ENCODE peak calls at places on chromosomes 12 and 14, in four cellular contexts. W, N, I and T are unnamed samples.

GRCh38 chr14:49853572-49854375 is 1.2 kb upstream of the NEMF start:
- DNase-seq in W (peak), N (peak), I (peak), T (no peak)

GRCh38 chr14:104343690-104344640 is 205.6 kb downstream of the KIF26A start:
- DNase-seq in W (no peak), N (no peak), I (no peak), T (no peak)

GRCh38 chr14:68899033-68899603 is 80.0 kb downstream of the ACTN1 start:
- DNase-seq in W (no peak), N (no peak), I (no peak), T (no peak)

GRCh38 chr14:90583916-90584605 is 187.2 kb downstream of the CALM1 start:
- DNase-seq in W (no peak), N (no peak), I (no peak), T (no peak)

GRCh38 chr12:115149279-115149678 is 465.3 kb upstream of the TBX3 start:
- DNase-seq in W (no peak), N (no peak), I (no peak), T (no peak)

GRCh38 chr12:14824012-14824634 is 10.1 kb upstream of the SMCO3 start:
- DNase-seq in W (no peak), N (no peak), I (no peak), T (no peak)

GRCh38 chr12:26830783-26831601 is 2.0 kb downstream of the ITPR2 start:
- DNase-seq in W (no peak), N (no peak), I (peak), T (no peak)

GRCh38 chr14:38128640-38129039 is 79.1 kb upstream of the SSTR1 start:
- DNase-seq in W (no peak), N (no peak), I (no peak), T (no peak)

GRCh38 chr12:64459388-64460024 is 7.6 kb downstream of the TBK1 start:
- DNase-seq in W (no peak), N (no peak), I (no peak), T (no peak)

GRCh38 chr12:114434341-114434740 is 28.4 kb upstream of the TBX5 start:
- DNase-seq in W (no peak), N (no peak), I (no peak), T (no peak)

GRCh38 chr14:42490536-42490935 is 883.9 kb downstream of the LRFN5 start:
- DNase-seq in W (no peak), N (no peak), I (no peak), T (no peak)

GRCh38 chr12:65608319-65608916 is 215.9 kb upstream of the HMGA2 start:
- DNase-seq in W (no peak), N (no peak), I (no peak), T (no peak)

GRCh38 chr14:103551338-103551762 is 11.1 kb downstream of the BAG5 start:
- DNase-seq in W (no peak), N (no peak), I (no peak), T (no peak)

GRCh38 chr14:68609012-68609411 is 183.9 kb downstream of the ZFP36L1 start:
- DNase-seq in W (no peak), N (no peak), I (no peak), T (no peak)

GRCh38 chr14:72678360-72678759 is 215.5 kb downstream of the DPF3 start:
- DNase-seq in W (no peak), N (no peak), I (no peak), T (no peak)

GRCh38 chr12:122437656-122438121 is 15.2 kb upstream of the CLIP1 start:
- DNase-seq in W (no peak), N (no peak), I (no peak), T (no peak)

GRCh38 chr12:26823391-26823790 is 9.6 kb downstream of the ITPR2 start:
- DNase-seq in W (no peak), N (no peak), I (no peak), T (no peak)

GRCh38 chr12:81274619-81275018 is 196.7 kb downstream of the ACSS3 start:
- DNase-seq in W (no peak), N (no peak), I (no peak), T (no peak)

GRCh38 chr14:33964599-33965317 is 13.9 kb upstream of the EGLN3 start:
- DNase-seq in W (no peak), N (no peak), I (no peak), T (no peak)

GRCh38 chr14:71290960-71291466 is 383.8 kb downstream of the PCNX1 start:
- DNase-seq in W (peak), N (peak), I (peak), T (peak)

GRCh38 chr12:110846615-110847566 is at the start of gene CCDC63:
- DNase-seq in W (peak), N (peak), I (no peak), T (no peak)

GRCh38 chr14:73058923-73059311 is 583 bp downstream of the RBM25 start:
- DNase-seq in W (peak), N (no peak), I (peak), T (no peak)

GRCh38 chr14:51962678-51963077 is 26.7 kb upstream of the RTRAF start:
- DNase-seq in W (no peak), N (no peak), I (no peak), T (no peak)

GRCh38 chr12:27999521-27999920 is 27.0 kb upstream of the PTHLH start:
- DNase-seq in W (no peak), N (no peak), I (no peak), T (no peak)

GRCh38 chr14:36057452-36058142 is 118.9 kb downstream of the PTCSC3 start:
- DNase-seq in W (no peak), N (peak), I (no peak), T (no peak)

GRCh38 chr14:45868863-45869262 is 615.9 kb upstream of the MIS18BP1 start:
- DNase-seq in W (no peak), N (no peak), I (no peak), T (no peak)

GRCh38 chr14:88791629-88792571 is 853 bp downstream of the EML5 start:
- DNase-seq in W (peak), N (no peak), I (peak), T (no peak)

GRCh38 chr14:75069021-75069810 is at the start of gene ZC2HC1C:
- DNase-seq in W (peak), N (peak), I (peak), T (no peak)
- H3K4me3 ChIP-seq in W (peak), N (peak), I (peak), T (peak)

GRCh38 chr14:61716956-61717355 is 21.6 kb downstream of the HIF1A start:
- DNase-seq in W (no peak), N (no peak), I (no peak), T (no peak)
- H3K4me3 ChIP-seq in W (no peak), N (no peak), I (peak), T (no peak)

DNA sequence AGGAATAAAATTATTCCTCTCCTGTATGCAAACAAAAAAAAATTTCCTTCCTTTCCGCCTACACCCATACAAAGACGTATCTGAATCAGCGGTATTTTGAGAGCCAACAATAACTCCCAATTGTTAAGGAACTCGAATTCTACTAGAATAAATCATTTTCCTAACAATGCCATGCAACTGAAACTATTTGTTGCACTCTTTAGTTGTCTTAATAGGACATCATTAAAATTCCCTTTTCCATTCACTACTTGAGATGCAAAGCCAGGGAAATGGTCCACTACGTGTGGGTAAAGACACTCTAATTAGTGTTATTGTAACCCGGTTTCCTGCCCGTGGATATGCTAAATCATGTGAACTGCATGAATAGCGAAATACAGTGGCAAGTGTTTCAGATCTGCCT is 168.5 kb downstream of the PAWR start:
- DNase-seq in W (no peak), N (no peak), I (no peak), T (no peak)
- H3K4me3 ChIP-seq in W (no peak), N (no peak), I (no peak), T (no peak)

DNA sequence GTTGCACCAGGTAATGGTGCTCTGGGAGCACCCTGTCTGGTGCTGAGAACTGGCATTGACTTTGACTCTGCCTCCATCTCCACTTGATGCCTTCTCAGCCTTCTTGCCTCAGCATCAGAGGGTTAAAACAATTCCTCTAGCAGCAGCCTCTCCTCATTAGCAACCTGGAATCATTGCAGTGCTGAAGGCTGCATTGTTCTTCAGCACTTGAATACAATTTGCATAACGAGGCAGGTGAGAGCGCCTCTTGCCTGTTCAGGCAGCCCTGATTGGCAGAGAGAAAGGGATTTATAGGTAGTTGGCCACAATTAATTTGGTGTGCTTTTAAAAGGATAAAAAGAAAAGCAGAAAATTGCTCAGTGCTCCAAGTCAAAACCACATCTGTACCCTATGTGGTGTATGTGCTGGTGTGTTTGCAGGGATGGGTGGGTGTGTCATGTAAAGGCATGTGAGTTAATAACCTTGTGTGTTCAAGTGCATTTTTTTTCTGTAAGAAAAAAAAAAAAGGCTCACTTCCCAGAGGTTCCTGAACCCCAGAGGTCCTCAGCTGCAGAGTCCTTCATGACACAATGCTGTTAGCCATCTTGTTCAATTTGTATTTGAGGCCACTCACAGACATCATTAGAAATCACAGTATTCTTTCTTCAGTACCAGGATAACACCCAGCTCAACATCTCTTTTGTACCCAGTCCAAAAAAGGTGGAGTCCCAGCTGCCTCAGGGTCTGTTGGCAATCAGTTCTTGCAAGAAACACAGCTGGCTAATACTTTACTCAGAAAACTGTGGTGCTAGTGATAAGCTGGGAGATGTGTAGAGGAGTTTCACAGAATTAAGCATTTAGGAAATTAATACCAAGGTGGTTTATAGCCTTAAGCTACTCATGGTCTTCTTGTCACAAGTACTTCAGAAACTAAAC is 385.6 kb downstream of the GRIN2B start:
- DNase-seq in W (no peak), N (no peak), I (no peak), T (no peak)
- H3K4me3 ChIP-seq in W (no peak), N (no peak), I (no peak), T (no peak)

GRCh38 chr14:24368562-24369252 is 723 bp downstream of the NFATC4 start:
- DNase-seq in W (peak), N (no peak), I (peak), T (no peak)
- H3K4me3 ChIP-seq in W (peak), N (peak), I (peak), T (no peak)

DNA sequence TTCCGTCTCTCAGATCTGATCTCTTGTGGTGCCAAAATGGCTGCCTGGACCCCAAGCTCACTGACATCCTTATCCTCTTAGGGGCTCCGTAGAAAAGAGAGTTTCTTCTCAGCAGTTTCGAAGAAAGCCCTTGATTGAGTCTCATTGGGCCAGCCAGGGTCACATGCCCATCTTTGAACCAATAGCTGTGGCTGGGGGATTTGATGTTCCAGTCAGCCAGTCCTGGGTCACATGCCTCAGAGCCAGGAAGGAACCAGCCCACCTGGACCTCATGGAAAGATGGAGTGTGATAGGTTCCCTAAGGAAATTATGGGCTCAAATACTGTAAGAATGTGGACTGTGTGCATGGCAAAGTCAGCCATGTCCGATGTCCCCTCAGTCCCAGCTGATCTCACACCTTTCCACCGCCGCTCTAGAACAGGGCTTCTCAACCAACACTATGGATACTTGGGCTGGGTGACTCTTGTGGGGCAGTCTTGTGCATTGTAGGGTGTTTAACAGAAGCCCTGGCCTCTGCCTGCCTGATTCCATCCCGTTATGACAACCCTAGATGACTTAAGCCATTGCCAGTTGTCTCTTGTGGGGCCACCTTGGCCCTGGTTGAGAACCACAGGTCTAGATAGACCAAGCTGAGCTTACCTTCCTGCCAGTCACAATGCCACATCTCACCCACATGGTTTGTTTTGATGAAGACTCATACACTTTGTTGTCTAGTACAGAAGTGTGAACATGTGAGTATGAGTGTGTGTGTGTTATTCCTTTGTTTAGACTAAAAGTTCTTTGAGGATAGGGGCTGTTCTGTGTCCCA is 163.9 kb downstream of the ADGRD1 start:
- DNase-seq in W (no peak), N (no peak), I (no peak), T (no peak)
- H3K4me3 ChIP-seq in W (no peak), N (no peak), I (no peak), T (no peak)

GRCh38 chr12:52144512-52145227 is 47.1 kb downstream of the KRT80 start:
- DNase-seq in W (no peak), N (no peak), I (no peak), T (no peak)

GRCh38 chr12:52146822-52147366 is 44.9 kb downstream of the KRT80 start:
- DNase-seq in W (no peak), N (no peak), I (no peak), T (no peak)

GRCh38 chr12:52147367-52147972 is 44.3 kb downstream of the KRT80 start:
- DNase-seq in W (peak), N (peak), I (no peak), T (peak)

GRCh38 chr12:52145228-52145940 is 46.4 kb downstream of the KRT80 start:
- DNase-seq in W (no peak), N (no peak), I (no peak), T (no peak)

DNA sequence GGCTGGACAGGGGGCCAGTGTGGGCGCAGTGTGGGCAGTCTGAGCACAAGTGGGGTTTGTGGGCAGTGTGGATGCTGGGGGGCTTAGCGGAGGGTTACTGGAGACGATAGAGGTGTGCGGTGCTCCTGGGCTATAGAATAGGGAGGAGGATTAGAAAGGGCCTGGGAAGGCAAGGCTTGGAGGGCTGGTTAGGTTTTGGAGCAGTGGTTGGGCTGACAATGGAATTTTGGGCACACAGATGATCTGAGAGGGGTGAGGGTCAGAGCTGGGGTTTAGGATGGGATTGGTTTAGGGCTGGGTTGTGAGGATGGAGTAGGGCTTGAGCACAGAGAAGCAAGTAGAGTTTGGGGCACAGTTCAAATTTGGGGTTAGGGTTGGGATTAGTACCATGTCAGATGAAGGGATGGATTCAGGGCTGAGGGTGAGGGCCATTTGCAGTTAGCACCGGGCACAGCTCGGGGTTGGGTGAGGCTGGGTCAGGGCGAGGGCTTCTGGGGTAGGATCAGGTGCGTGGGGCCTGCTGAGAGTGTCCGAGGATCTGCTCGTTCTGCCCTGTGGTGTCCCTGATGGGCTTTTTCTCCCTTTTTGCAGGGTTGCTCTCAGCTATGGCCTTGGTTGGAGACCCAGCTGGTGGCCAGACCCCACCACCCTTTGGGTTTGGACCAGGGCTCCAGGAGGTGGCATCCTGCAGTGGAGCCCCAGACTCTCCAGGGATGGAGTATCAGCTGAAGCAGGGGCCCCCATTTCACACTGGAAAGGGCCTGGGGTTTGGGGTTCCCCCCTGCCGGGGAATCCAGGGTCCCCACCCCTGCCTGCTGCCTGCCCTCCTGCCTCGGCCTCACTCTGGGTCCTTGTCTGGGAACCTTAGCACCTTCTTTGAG is 45.6 kb downstream of the KRT80 start:
- DNase-seq in W (no peak), N (no peak), I (no peak), T (no peak)
- H3K4me3 ChIP-seq in W (no peak), N (peak), I (no peak), T (no peak)

DNA sequence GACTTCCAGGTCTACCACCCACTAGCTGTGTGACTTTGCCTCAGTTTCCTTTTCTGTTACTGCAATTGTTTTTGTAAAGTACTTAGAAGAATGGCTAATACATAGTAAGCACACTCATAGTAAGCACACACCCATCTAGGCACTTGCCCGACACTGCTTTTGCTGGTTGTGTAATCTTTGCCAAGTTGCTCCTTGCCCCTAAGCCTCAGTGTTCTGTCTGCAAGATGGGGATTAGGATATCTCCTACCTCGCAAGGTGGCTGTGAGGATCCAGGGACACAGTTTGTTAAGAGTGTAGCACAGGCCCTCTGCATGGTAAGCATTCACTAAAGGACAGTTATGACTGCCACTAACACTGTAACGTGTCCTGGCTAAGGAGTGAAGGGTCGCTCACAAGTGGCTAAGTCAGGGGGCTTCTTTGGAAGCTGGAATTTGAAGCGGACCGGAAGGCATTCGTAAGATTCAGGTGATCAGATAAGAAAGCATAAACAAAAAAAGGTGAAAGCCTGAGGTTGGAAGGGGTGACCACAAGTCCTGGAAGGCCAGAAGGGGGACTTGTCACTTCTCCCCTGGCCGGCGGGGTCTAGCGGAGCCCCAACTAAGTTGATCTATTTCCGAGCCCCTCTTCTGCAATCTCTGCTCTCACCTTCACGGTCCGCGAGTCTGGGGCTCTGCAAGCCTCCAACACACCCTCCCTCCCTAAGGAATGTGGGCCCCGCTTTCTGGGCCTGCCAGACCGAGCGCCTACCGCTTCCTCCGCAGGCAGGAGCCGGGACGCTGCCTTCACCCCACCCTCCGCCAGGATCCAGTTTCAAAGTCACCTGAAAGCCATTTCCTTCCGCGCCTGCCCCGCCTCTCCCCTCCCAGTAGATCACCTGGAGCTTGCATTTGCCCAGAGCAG is 1.5 kb upstream of the PLEKHG3 start:
- DNase-seq in W (peak), N (no peak), I (no peak), T (no peak)
- H3K4me3 ChIP-seq in W (no peak), N (peak), I (no peak), T (no peak)

GRCh38 chr12:68240975-68241374 is 12.4 kb downstream of the IL22 start:
- DNase-seq in W (peak), N (no peak), I (peak), T (no peak)

GRCh38 chr12:68246350-68246749 is 7.1 kb downstream of the IL22 start:
- DNase-seq in W (no peak), N (no peak), I (no peak), T (no peak)

GRCh38 chr12:68242777-68243176 is 10.6 kb downstream of the IL22 start:
- DNase-seq in W (no peak), N (no peak), I (no peak), T (no peak)

GRCh38 chr12:68247785-68248184 is 5.6 kb downstream of the IL22 start:
- DNase-seq in W (no peak), N (no peak), I (no peak), T (no peak)

GRCh38 chr12:68245071-68246021 is 8.1 kb downstream of the IL22 start:
- DNase-seq in W (peak), N (no peak), I (no peak), T (no peak)
- H3K4me3 ChIP-seq in W (no peak), N (no peak), I (no peak), T (no peak)